ENCODE peak calls at places on chromosomes 13 and 19, in seven cellular contexts. M is GM23248; F is trophoblast cell; D is IMR-90; V is CD8-positive, alpha-beta memory T cell; N is colonic mucosa; W is fibroblast of lung. K is an unnamed sample. For H3K9me3, the result is how much of the 10 kb centered on the place peaks cover.

GRCh38 chr13:106573855-106574254 is 5.9 kb upstream of the ARGLU1 start:
- DNase-seq in M (peak), F (no peak), D (peak), V (no peak), N (peak), W (peak), K (peak)

GRCh38 chr13:99044764-99045163 is 66.9 kb upstream of the DOCK9 start:
- DNase-seq in M (no peak), F (no peak), D (no peak), V (peak), N (no peak), W (no peak), K (no peak)

GRCh38 chr19:19113040-19113541 is 25.2 kb downstream of the TMEM161A start:
- DNase-seq in M (peak), F (no peak), D (peak), V (no peak), N (no peak), W (peak), K (no peak)

GRCh38 chr13:38348890-38349289 is 761 bp upstream of the UFM1 start:
- DNase-seq in M (peak), F (peak), D (peak), V (peak), N (peak), W (peak), K (no peak)

GRCh38 chr13:57224414-57224813 is 57.4 kb downstream of the PRR20E start:
- DNase-seq in M (no peak), F (no peak), D (no peak), V (no peak), N (no peak), W (no peak), K (no peak)

GRCh38 chr13:101529419-101529818 is 76.9 kb downstream of the ITGBL1 start:
- DNase-seq in M (peak), F (no peak), D (peak), V (no peak), N (no peak), W (peak), K (no peak)

GRCh38 chr19:5644051-5644450 is 21.2 kb downstream of the SAFB start:
- DNase-seq in M (peak), F (no peak), D (peak), V (no peak), N (no peak), W (peak), K (no peak)

GRCh38 chr13:107043016-107043957 is 475.4 kb upstream of the ARGLU1 start:
- DNase-seq in M (no peak), F (no peak), D (peak), V (no peak), N (no peak), W (peak), K (no peak)

GRCh38 chr13:48749144-48749543 is 95.4 kb downstream of the CYSLTR2 start:
- DNase-seq in M (peak), F (no peak), D (peak), V (no peak), N (no peak), W (peak), K (no peak)

GRCh38 chr13:106468207-106468606 is 67.3 kb downstream of the EFNB2 start:
- DNase-seq in M (no peak), F (no peak), D (no peak), V (no peak), N (no peak), W (no peak), K (no peak)

GRCh38 chr19:39845621-39846175 is 481 bp downstream of the FBL start:
- DNase-seq in M (peak), F (peak), D (no peak), V (no peak), N (no peak), W (no peak), K (no peak)

GRCh38 chr19:49543032-49543431 is 15.2 kb downstream of the RCN3 start:
- DNase-seq in M (no peak), F (no peak), D (no peak), V (no peak), N (no peak), W (no peak), K (no peak)

DNA sequence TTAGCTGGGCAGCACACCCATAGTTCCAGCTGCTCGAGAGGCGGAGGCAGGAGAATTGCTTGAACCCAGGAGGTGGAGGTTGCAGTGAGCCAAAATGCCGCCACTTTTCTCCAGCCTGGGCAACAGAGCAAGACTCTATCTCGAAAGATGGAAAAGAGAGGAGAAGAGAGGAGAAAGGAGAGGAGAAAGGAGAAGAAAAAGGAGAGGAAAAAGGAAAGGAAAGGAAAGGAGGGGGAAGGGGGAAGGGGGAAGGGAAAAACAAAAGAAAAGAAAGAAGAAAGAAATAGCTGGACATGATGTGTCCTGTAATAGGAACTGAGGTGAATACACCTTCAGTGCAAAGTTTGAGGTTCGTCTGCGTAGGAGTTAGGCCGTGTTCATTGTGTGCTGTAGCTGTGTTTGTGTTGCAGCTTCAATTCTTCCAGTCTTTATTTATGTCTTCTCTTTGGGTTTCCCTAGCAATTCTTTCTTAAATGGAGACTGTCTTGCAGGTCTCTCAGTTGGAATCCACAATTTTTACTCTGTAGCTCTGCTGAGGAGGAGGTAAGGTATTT is 13.4 kb downstream of the ZNF607 start:
- DNase-seq in M (no peak), F (no peak), D (no peak), V (no peak), N (no peak), W (no peak), K (no peak)
- H3K9me3 ChIP-seq in M (under half), F (under half), D (under half), V (under half), N (under half), W (under half), K (under half)

GRCh38 chr13:113528101-113528797 is 37.7 kb upstream of the DCUN1D2 start:
- DNase-seq in M (no peak), F (no peak), D (no peak), V (no peak), N (no peak), W (no peak), K (no peak)
- H3K27ac ChIP-seq in M (no peak), F (peak), D (no peak), V (no peak), N (no peak), W (no peak), K (no peak)

DNA sequence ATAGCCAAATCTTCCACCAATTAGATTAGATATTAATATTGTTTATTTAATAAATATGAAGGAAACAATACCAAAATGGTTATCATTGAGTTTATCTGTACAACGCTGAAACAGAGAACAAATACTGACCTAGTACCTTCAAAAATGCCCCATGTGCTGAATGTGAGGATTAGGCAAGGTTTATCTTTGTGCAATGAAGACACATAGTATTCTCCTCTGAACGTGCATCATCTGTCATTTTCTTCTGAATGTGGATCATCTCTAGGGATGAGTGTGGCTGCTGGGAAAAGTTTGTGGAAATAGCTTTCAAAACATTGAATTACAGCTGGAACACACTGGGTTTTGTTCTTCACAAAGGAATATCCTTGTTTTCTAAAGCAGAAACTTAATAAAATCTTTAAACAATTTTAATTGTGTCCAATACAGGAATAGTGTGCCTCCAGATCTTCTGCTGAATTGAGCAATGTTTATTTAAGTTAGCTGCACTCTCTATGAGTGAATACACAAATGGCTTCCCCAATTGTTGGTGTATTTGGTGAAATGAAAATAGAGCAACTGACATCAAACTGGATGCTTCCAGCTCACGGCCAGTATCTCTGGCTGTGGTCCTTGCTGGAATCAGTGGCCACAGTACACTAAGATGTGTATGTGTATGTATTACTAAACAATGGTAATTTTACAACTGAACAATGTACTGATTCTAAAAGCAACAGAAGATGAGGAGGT is 6.7 kb downstream of the COL4A1 start:
- DNase-seq in M (no peak), F (no peak), D (peak), V (no peak), N (no peak), W (no peak), K (peak)
- H3K4me3 ChIP-seq in M (no peak), F (no peak), D (no peak), V (no peak), N (no peak), W (no peak), K (no peak)

DNA sequence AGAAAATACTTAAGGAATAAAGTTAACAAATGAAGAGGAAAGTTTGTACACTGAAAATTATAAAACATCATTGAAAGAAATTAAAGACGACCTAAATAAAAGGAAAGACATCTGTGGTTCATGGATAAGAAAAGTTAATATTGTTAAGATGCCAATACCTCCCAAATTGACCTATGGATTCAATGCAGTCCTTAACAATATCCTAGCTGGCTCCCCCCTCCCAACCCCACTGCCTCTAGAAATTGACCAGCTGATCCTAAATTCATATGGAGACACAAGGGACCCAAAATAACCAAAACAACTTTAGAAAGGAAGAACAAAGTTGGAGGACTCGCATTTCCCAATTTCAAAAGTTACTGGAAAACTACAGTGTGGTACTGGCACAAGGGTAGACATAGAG is 28.3 kb downstream of the ZNF45 start:
- DNase-seq in M (no peak), F (no peak), D (no peak), V (no peak), N (no peak), W (no peak), K (no peak)
- H3K9me3 ChIP-seq in M (under half), F (under half), D (under half), V (under half), N (under half), W (under half), K (under half)

DNA sequence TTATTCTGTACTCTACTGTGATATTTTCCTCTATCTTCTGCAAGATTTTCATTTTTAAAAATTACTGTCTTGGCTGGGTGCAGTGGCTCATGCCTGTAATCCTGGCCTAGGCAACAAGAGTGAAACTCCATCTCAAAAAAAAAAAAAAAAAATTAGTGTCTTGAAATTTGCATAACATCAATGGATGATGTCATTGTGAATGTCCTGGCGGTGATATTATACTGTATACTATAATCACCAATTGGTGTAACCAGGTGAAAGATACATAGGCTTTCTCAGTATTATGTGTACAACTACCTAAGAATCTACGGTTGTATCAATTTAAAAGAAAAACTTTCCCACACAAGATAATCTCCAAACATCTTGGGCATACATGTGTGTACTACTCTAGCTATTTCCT is 15.2 kb downstream of the ZNF331 start:
- DNase-seq in M (peak), F (no peak), D (peak), V (peak), N (no peak), W (no peak), K (no peak)
- H3K27ac ChIP-seq in M (peak), F (no peak), D (no peak), V (peak), N (peak), W (peak), K (no peak)

DNA sequence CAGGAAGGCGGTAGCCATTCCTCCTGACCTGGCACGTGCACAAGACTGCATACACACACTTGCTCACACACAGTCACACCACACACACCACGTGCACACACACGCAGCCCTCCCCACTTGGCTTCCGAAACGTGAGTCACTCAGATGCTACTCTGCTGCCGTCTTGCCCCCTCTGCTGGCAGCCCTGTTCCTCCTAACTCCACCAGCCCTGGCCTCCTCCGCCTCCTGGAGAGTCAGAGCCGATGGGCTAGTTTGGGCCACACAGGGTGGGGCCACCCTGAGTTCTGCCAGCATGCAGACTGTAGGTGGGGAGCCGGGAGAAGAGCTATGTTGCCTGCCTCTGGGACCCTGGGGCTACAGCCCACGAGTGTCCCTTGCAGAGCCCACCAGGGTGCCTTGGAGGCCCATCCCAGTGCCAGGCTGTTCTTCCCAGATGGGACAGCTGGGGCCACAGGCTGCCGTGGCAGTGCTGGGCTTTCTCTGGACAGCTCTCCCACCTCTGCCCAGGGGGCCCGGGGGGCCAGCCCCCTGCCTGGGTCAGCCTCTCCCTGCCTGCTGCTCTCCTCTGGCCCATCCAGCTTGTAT is 12.1 kb downstream of the PIN1 start:
- DNase-seq in M (peak), F (peak), D (peak), V (no peak), N (peak), W (peak), K (peak)
- H3K4me3 ChIP-seq in M (no peak), F (no peak), D (no peak), V (no peak), N (no peak), W (no peak), K (no peak)